ENCODE peak calls at places on chromosomes 13 and 19, in nine cellular contexts. One of them, this sample, is unnamed.

GRCh38 chr19:10514211-10515145 is 2.8 kb downstream of the S1PR5 start:
- DNase-seq in thyroid gland: no peak
- DNase-seq in OCI-LY7: no peak
- DNase-seq in brain microvascular endothelial cell: no peak
- DNase-seq in colonic mucosa: no peak
- DNase-seq in vagina: no peak
- DNase-seq in fibroblast of villous mesenchyme: no peak
- DNase-seq in suprapubic skin: no peak
- DNase-seq in heart left ventricle: no peak
- DNase-seq in this sample: no peak

GRCh38 chr19:48152552-48152951 is 17.6 kb downstream of the LIG1 start:
- DNase-seq in OCI-LY7: peak
- DNase-seq in thyroid gland: peak
- DNase-seq in colonic mucosa: peak
- DNase-seq in brain microvascular endothelial cell: peak
- DNase-seq in fibroblast of villous mesenchyme: peak
- DNase-seq in heart left ventricle: peak
- DNase-seq in vagina: no peak
- DNase-seq in suprapubic skin: no peak
- DNase-seq in this sample: peak

GRCh38 chr13:109803822-109804221 is 17.4 kb upstream of the IRS2 start:
- DNase-seq in heart left ventricle: no peak
- DNase-seq in brain microvascular endothelial cell: no peak
- DNase-seq in OCI-LY7: no peak
- DNase-seq in suprapubic skin: no peak
- DNase-seq in thyroid gland: no peak
- DNase-seq in fibroblast of villous mesenchyme: no peak
- DNase-seq in colonic mucosa: no peak
- DNase-seq in vagina: no peak
- DNase-seq in this sample: no peak

GRCh38 chr19:38734426-38735256 is 9.6 kb downstream of the CAPN12 start:
- DNase-seq in vagina: no peak
- DNase-seq in colonic mucosa: peak
- DNase-seq in thyroid gland: no peak
- DNase-seq in fibroblast of villous mesenchyme: no peak
- DNase-seq in heart left ventricle: peak
- DNase-seq in brain microvascular endothelial cell: no peak
- DNase-seq in OCI-LY7: peak
- DNase-seq in suprapubic skin: no peak
- DNase-seq in this sample: peak

GRCh38 chr19:7888145-7888825 is at the start of gene LRRC8E:
- DNase-seq in fibroblast of villous mesenchyme: peak
- DNase-seq in heart left ventricle: peak
- DNase-seq in vagina: no peak
- DNase-seq in suprapubic skin: no peak
- DNase-seq in OCI-LY7: no peak
- DNase-seq in brain microvascular endothelial cell: peak
- DNase-seq in thyroid gland: peak
- DNase-seq in colonic mucosa: peak
- DNase-seq in this sample: peak

GRCh38 chr13:48265217-48265815 is 32.3 kb downstream of the ITM2B start:
- DNase-seq in OCI-LY7: peak
- DNase-seq in brain microvascular endothelial cell: no peak
- DNase-seq in heart left ventricle: no peak
- DNase-seq in vagina: no peak
- DNase-seq in colonic mucosa: no peak
- DNase-seq in thyroid gland: no peak
- DNase-seq in fibroblast of villous mesenchyme: no peak
- DNase-seq in suprapubic skin: no peak
- DNase-seq in this sample: no peak

GRCh38 chr19:48853483-48853882 is 14.9 kb downstream of the PLEKHA4 start:
- DNase-seq in suprapubic skin: no peak
- DNase-seq in brain microvascular endothelial cell: no peak
- DNase-seq in fibroblast of villous mesenchyme: no peak
- DNase-seq in colonic mucosa: no peak
- DNase-seq in thyroid gland: no peak
- DNase-seq in heart left ventricle: no peak
- DNase-seq in vagina: no peak
- DNase-seq in OCI-LY7: no peak
- DNase-seq in this sample: no peak

GRCh38 chr13:44865722-44866484 is 123.4 kb downstream of the NUFIP1 start:
- DNase-seq in suprapubic skin: no peak
- DNase-seq in colonic mucosa: no peak
- DNase-seq in fibroblast of villous mesenchyme: no peak
- DNase-seq in thyroid gland: no peak
- DNase-seq in heart left ventricle: no peak
- DNase-seq in brain microvascular endothelial cell: no peak
- DNase-seq in vagina: no peak
- DNase-seq in OCI-LY7: no peak
- DNase-seq in this sample: no peak

GRCh38 chr13:99218126-99218525 is 17.5 kb downstream of the UBAC2 start:
- DNase-seq in vagina: no peak
- DNase-seq in OCI-LY7: no peak
- DNase-seq in thyroid gland: no peak
- DNase-seq in suprapubic skin: no peak
- DNase-seq in fibroblast of villous mesenchyme: no peak
- DNase-seq in brain microvascular endothelial cell: no peak
- DNase-seq in heart left ventricle: no peak
- DNase-seq in colonic mucosa: no peak
- DNase-seq in this sample: no peak

GRCh38 chr19:29811125-29812079 is at the start of gene CCNE1:
- DNase-seq in vagina: no peak
- DNase-seq in suprapubic skin: peak
- DNase-seq in thyroid gland: peak
- DNase-seq in colonic mucosa: peak
- DNase-seq in fibroblast of villous mesenchyme: peak
- DNase-seq in heart left ventricle: peak
- DNase-seq in OCI-LY7: peak
- DNase-seq in brain microvascular endothelial cell: peak
- DNase-seq in this sample: peak

GRCh38 chr13:100440756-100441421 is 147.7 kb downstream of the GGACT start:
- DNase-seq in vagina: no peak
- DNase-seq in colonic mucosa: no peak
- DNase-seq in suprapubic skin: no peak
- DNase-seq in thyroid gland: no peak
- DNase-seq in fibroblast of villous mesenchyme: peak
- DNase-seq in brain microvascular endothelial cell: no peak
- DNase-seq in heart left ventricle: no peak
- DNase-seq in OCI-LY7: no peak
- DNase-seq in this sample: peak

GRCh38 chr19:485583-486236 is 10.6 kb upstream of the MADCAM1 start:
- DNase-seq in thyroid gland: no peak
- DNase-seq in vagina: no peak
- DNase-seq in brain microvascular endothelial cell: no peak
- DNase-seq in fibroblast of villous mesenchyme: peak
- DNase-seq in heart left ventricle: no peak
- DNase-seq in OCI-LY7: no peak
- DNase-seq in suprapubic skin: no peak
- DNase-seq in colonic mucosa: no peak
- DNase-seq in this sample: peak

DNA sequence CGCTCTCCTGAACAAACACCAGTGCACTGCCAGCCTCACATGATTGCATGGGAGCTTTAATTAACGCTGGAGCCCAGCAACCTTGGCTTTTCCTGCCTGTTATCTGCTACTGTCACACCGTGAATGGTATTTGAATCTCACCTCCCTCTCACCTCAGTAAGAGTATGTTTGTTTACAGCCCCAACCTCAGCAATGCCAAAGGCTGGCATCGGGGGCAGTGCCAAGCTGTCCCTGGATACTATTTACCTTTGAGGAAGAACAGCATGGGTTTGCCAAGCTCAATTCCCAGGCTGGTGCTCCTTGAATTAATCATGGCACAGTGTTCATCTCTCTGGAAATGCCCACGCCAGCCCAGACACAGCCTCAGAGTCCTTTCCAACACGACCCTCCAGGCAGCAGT is 57.2 kb upstream of the SERPINE3 start:
- DNase-seq in vagina: no peak
- DNase-seq in suprapubic skin: no peak
- DNase-seq in thyroid gland: no peak
- DNase-seq in OCI-LY7: no peak
- DNase-seq in heart left ventricle: no peak
- DNase-seq in fibroblast of villous mesenchyme: no peak
- DNase-seq in brain microvascular endothelial cell: no peak
- DNase-seq in colonic mucosa: no peak
- DNase-seq in this sample: no peak
- TF ChIP-seq CTCF in vagina: no peak
- TF ChIP-seq CTCF in suprapubic skin: no peak
- TF ChIP-seq CTCF in thyroid gland: no peak
- TF ChIP-seq CTCF in OCI-LY7: no peak
- TF ChIP-seq CTCF in heart left ventricle: no peak
- TF ChIP-seq CTCF in fibroblast of villous mesenchyme: no peak
- TF ChIP-seq CTCF in brain microvascular endothelial cell: no peak
- TF ChIP-seq CTCF in colonic mucosa: no peak
- TF ChIP-seq CTCF in this sample: no peak

DNA sequence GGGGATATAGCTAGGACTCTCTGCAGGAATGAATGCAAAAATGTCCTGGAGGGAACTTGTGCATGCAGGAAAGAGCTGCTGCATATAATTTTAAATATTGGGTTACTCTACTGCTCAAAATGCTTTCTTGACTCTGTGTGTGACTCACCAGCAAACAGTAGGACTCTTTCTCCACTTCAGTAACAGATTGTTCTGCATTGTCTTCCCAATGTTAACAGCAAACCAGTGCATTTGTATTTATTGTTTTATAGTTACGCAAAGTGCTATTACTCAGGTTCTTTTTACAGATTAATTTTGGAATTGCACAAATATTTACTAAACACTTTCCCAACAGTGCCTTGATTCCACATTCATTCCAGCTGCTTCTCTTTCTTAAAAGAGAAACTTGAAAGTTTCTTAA is 163.7 kb upstream of the KL start:
- DNase-seq in fibroblast of villous mesenchyme: peak
- DNase-seq in OCI-LY7: no peak
- DNase-seq in heart left ventricle: no peak
- DNase-seq in brain microvascular endothelial cell: no peak
- DNase-seq in suprapubic skin: peak
- DNase-seq in colonic mucosa: no peak
- DNase-seq in vagina: no peak
- DNase-seq in thyroid gland: no peak
- DNase-seq in this sample: peak
- H3K4me3 ChIP-seq in fibroblast of villous mesenchyme: no peak
- H3K4me3 ChIP-seq in OCI-LY7: no peak
- H3K4me3 ChIP-seq in heart left ventricle: no peak
- H3K4me3 ChIP-seq in brain microvascular endothelial cell: no peak
- H3K4me3 ChIP-seq in suprapubic skin: no peak
- H3K4me3 ChIP-seq in colonic mucosa: no peak
- H3K4me3 ChIP-seq in vagina: no peak
- H3K4me3 ChIP-seq in thyroid gland: no peak
- H3K4me3 ChIP-seq in this sample: no peak

GRCh38 chr13:80923907-80924306 is 583.0 kb upstream of the SPRY2 start:
- DNase-seq in suprapubic skin: no peak
- DNase-seq in thyroid gland: no peak
- DNase-seq in heart left ventricle: no peak
- DNase-seq in fibroblast of villous mesenchyme: no peak
- DNase-seq in vagina: no peak
- DNase-seq in colonic mucosa: no peak
- DNase-seq in brain microvascular endothelial cell: no peak
- DNase-seq in OCI-LY7: no peak
- DNase-seq in this sample: peak
- TF ChIP-seq CTCF in suprapubic skin: no peak
- TF ChIP-seq CTCF in thyroid gland: peak
- TF ChIP-seq CTCF in heart left ventricle: no peak
- TF ChIP-seq CTCF in fibroblast of villous mesenchyme: no peak
- TF ChIP-seq CTCF in vagina: no peak
- TF ChIP-seq CTCF in colonic mucosa: no peak
- TF ChIP-seq CTCF in brain microvascular endothelial cell: peak
- TF ChIP-seq CTCF in OCI-LY7: no peak
- TF ChIP-seq CTCF in this sample: peak

GRCh38 chr19:17405250-17406038 is at the start of gene BST2:
- DNase-seq in suprapubic skin: no peak
- DNase-seq in vagina: no peak
- DNase-seq in colonic mucosa: peak
- DNase-seq in thyroid gland: peak
- DNase-seq in brain microvascular endothelial cell: peak
- DNase-seq in fibroblast of villous mesenchyme: peak
- DNase-seq in OCI-LY7: peak
- DNase-seq in heart left ventricle: peak
- DNase-seq in this sample: peak
- H3K4me3 ChIP-seq in suprapubic skin: peak
- H3K4me3 ChIP-seq in vagina: peak
- H3K4me3 ChIP-seq in colonic mucosa: peak
- H3K4me3 ChIP-seq in thyroid gland: no peak
- H3K4me3 ChIP-seq in brain microvascular endothelial cell: no peak
- H3K4me3 ChIP-seq in fibroblast of villous mesenchyme: peak
- H3K4me3 ChIP-seq in OCI-LY7: peak
- H3K4me3 ChIP-seq in heart left ventricle: peak
- H3K4me3 ChIP-seq in this sample: no peak

GRCh38 chr13:23870356-23871146 is 18.6 kb downstream of the MIPEP start:
- DNase-seq in OCI-LY7: peak
- DNase-seq in brain microvascular endothelial cell: no peak
- DNase-seq in thyroid gland: no peak
- DNase-seq in fibroblast of villous mesenchyme: no peak
- DNase-seq in suprapubic skin: no peak
- DNase-seq in heart left ventricle: no peak
- DNase-seq in colonic mucosa: no peak
- DNase-seq in vagina: no peak
- DNase-seq in this sample: no peak

GRCh38 chr13:23881408-23881785 is 7.8 kb downstream of the MIPEP start:
- DNase-seq in fibroblast of villous mesenchyme: no peak
- DNase-seq in suprapubic skin: no peak
- DNase-seq in heart left ventricle: no peak
- DNase-seq in vagina: no peak
- DNase-seq in colonic mucosa: no peak
- DNase-seq in OCI-LY7: no peak
- DNase-seq in thyroid gland: no peak
- DNase-seq in brain microvascular endothelial cell: no peak
- DNase-seq in this sample: no peak

GRCh38 chr13:23871616-23872220 is 17.5 kb downstream of the MIPEP start:
- DNase-seq in suprapubic skin: no peak
- DNase-seq in vagina: no peak
- DNase-seq in fibroblast of villous mesenchyme: peak
- DNase-seq in heart left ventricle: no peak
- DNase-seq in thyroid gland: no peak
- DNase-seq in OCI-LY7: peak
- DNase-seq in brain microvascular endothelial cell: no peak
- DNase-seq in colonic mucosa: no peak
- DNase-seq in this sample: peak

GRCh38 chr13:23876265-23876664 is 12.9 kb downstream of the MIPEP start:
- DNase-seq in heart left ventricle: no peak
- DNase-seq in thyroid gland: no peak
- DNase-seq in fibroblast of villous mesenchyme: no peak
- DNase-seq in suprapubic skin: no peak
- DNase-seq in OCI-LY7: peak
- DNase-seq in brain microvascular endothelial cell: no peak
- DNase-seq in vagina: no peak
- DNase-seq in colonic mucosa: no peak
- DNase-seq in this sample: peak
- TF ChIP-seq CTCF in heart left ventricle: peak
- TF ChIP-seq CTCF in thyroid gland: peak
- TF ChIP-seq CTCF in fibroblast of villous mesenchyme: peak
- TF ChIP-seq CTCF in suprapubic skin: peak
- TF ChIP-seq CTCF in OCI-LY7: peak
- TF ChIP-seq CTCF in brain microvascular endothelial cell: peak
- TF ChIP-seq CTCF in vagina: no peak
- TF ChIP-seq CTCF in colonic mucosa: peak
- TF ChIP-seq CTCF in this sample: peak

GRCh38 chr13:20460744-20461143 is 64.9 kb downstream of the CRYL1 start:
- DNase-seq in brain microvascular endothelial cell: no peak
- DNase-seq in fibroblast of villous mesenchyme: no peak
- DNase-seq in colonic mucosa: no peak
- DNase-seq in vagina: no peak
- DNase-seq in thyroid gland: no peak
- DNase-seq in OCI-LY7: no peak
- DNase-seq in heart left ventricle: no peak
- DNase-seq in suprapubic skin: no peak
- DNase-seq in this sample: peak
- H3K4me3 ChIP-seq in brain microvascular endothelial cell: no peak
- H3K4me3 ChIP-seq in fibroblast of villous mesenchyme: no peak
- H3K4me3 ChIP-seq in colonic mucosa: no peak
- H3K4me3 ChIP-seq in vagina: no peak
- H3K4me3 ChIP-seq in thyroid gland: no peak
- H3K4me3 ChIP-seq in OCI-LY7: no peak
- H3K4me3 ChIP-seq in heart left ventricle: no peak
- H3K4me3 ChIP-seq in suprapubic skin: no peak
- H3K4me3 ChIP-seq in this sample: no peak

GRCh38 chr19:49939721-49940481 is 10.6 kb upstream of the NUP62 start:
- DNase-seq in suprapubic skin: no peak
- DNase-seq in vagina: no peak
- DNase-seq in fibroblast of villous mesenchyme: no peak
- DNase-seq in heart left ventricle: no peak
- DNase-seq in thyroid gland: no peak
- DNase-seq in brain microvascular endothelial cell: no peak
- DNase-seq in colonic mucosa: no peak
- DNase-seq in OCI-LY7: no peak
- DNase-seq in this sample: no peak
- TF ChIP-seq CTCF in suprapubic skin: no peak
- TF ChIP-seq CTCF in vagina: no peak
- TF ChIP-seq CTCF in fibroblast of villous mesenchyme: peak
- TF ChIP-seq CTCF in heart left ventricle: no peak
- TF ChIP-seq CTCF in thyroid gland: no peak
- TF ChIP-seq CTCF in brain microvascular endothelial cell: no peak
- TF ChIP-seq CTCF in colonic mucosa: no peak
- TF ChIP-seq CTCF in OCI-LY7: peak
- TF ChIP-seq CTCF in this sample: peak